ENCODE peak calls at places on chromosome 19, in ten cellular contexts. T, A, J, Y, D, G, L, O, C and W are unnamed samples.

GRCh38 chr19:29383696-29384095 is 142.1 kb upstream of the VSTM2B start:
- DNase-seq in T (no peak), A (peak), J (no peak), Y (no peak), D (no peak), G (peak), L (no peak), O (no peak), C (no peak), W (no peak)

GRCh38 chr19:8148410-8149231 is 771 bp downstream of the FBN3 start:
- DNase-seq in T (no peak), A (no peak), J (no peak), Y (peak), D (no peak), G (no peak), L (peak), O (no peak), C (no peak), W (peak)

GRCh38 chr19:34597596-34597995 is 79.4 kb downstream of the SCGB2B2 start:
- DNase-seq in T (no peak), A (no peak), J (no peak), Y (no peak), D (no peak), G (no peak), L (no peak), O (no peak), C (no peak), W (no peak)

GRCh38 chr19:8209965-8210659 is 942 bp downstream of the CERS4 start:
- DNase-seq in T (no peak), A (no peak), J (no peak), Y (no peak), D (peak), G (no peak), L (no peak), O (no peak), C (no peak), W (peak)

GRCh38 chr19:14003279-14004051 is 2.7 kb downstream of the RFX1 start:
- DNase-seq in T (peak), A (no peak), J (no peak), Y (no peak), D (no peak), G (no peak), L (no peak), O (no peak), C (no peak), W (no peak)

GRCh38 chr19:973726-974563 is 10.2 kb upstream of the WDR18 start:
- DNase-seq in T (no peak), A (no peak), J (no peak), Y (no peak), D (no peak), G (no peak), L (no peak), O (no peak), C (no peak), W (no peak)

GRCh38 chr19:21115430-21115829 is 26.4 kb upstream of the ZNF431 start:
- DNase-seq in T (no peak), A (no peak), J (no peak), Y (no peak), D (no peak), G (no peak), L (no peak), O (no peak), C (no peak), W (no peak)

GRCh38 chr19:45515807-45516401 is 8.6 kb downstream of the VASP start:
- DNase-seq in T (no peak), A (no peak), J (no peak), Y (no peak), D (no peak), G (no peak), L (no peak), O (no peak), C (no peak), W (no peak)

GRCh38 chr19:35029737-35030256 is 473 bp upstream of the SCN1B start:
- DNase-seq in T (no peak), A (no peak), J (no peak), Y (no peak), D (no peak), G (no peak), L (peak), O (no peak), C (no peak), W (peak)

GRCh38 chr19:33329727-33330126 is 27.4 kb upstream of the CEBPA start:
- DNase-seq in T (no peak), A (no peak), J (peak), Y (no peak), D (no peak), G (no peak), L (no peak), O (no peak), C (no peak), W (no peak)

GRCh38 chr19:43507880-43508279 is 3.3 kb upstream of the PHLDB3 start:
- DNase-seq in T (no peak), A (no peak), J (no peak), Y (no peak), D (no peak), G (no peak), L (no peak), O (no peak), C (no peak), W (no peak)

GRCh38 chr19:45767881-45768643 is 990 bp downstream of the SIX5 start:
- DNase-seq in T (peak), A (peak), J (peak), Y (peak), D (no peak), G (peak), L (peak), O (peak), C (no peak), W (peak)

GRCh38 chr19:33252418-33252962 is 26.8 kb upstream of the SLC7A10 start:
- DNase-seq in T (no peak), A (no peak), J (no peak), Y (no peak), D (no peak), G (no peak), L (no peak), O (no peak), C (no peak), W (no peak)

GRCh38 chr19:343941-344624 is 513 bp downstream of the MIER2 start:
- DNase-seq in T (peak), A (no peak), J (no peak), Y (no peak), D (no peak), G (peak), L (peak), O (no peak), C (peak), W (peak)

GRCh38 chr19:11204943-11205349 is 7.6 kb upstream of the KANK2 start:
- DNase-seq in T (no peak), A (no peak), J (peak), Y (peak), D (no peak), G (peak), L (peak), O (no peak), C (no peak), W (no peak)

GRCh38 chr19:47755762-47756626 is 10.6 kb downstream of the NOP53 start:
- DNase-seq in T (no peak), A (no peak), J (no peak), Y (no peak), D (no peak), G (no peak), L (no peak), O (no peak), C (no peak), W (no peak)

GRCh38 chr19:29581398-29581797 is 24.7 kb upstream of the POP4 start:
- DNase-seq in T (no peak), A (no peak), J (no peak), Y (no peak), D (no peak), G (no peak), L (no peak), O (no peak), C (no peak), W (no peak)

GRCh38 chr19:20999731-21000352 is 20.6 kb upstream of the ZNF430 start:
- DNase-seq in T (peak), A (peak), J (no peak), Y (peak), D (peak), G (peak), L (peak), O (peak), C (peak), W (peak)

GRCh38 chr19:1468274-1469199 is 10.5 kb downstream of the C19orf25 start:
- DNase-seq in T (peak), A (no peak), J (peak), Y (peak), D (no peak), G (no peak), L (no peak), O (peak), C (no peak), W (no peak)

GRCh38 chr19:23403581-23404324 is 8.5 kb upstream of the ZNF91 start:
- DNase-seq in T (no peak), A (no peak), J (no peak), Y (no peak), D (no peak), G (no peak), L (no peak), O (no peak), C (no peak), W (no peak)

GRCh38 chr19:30744741-30745475 is 372.7 kb downstream of the ZNF536 start:
- DNase-seq in T (no peak), A (no peak), J (no peak), Y (no peak), D (no peak), G (no peak), L (no peak), O (no peak), C (no peak), W (no peak)

GRCh38 chr19:42412223-42412622 is 15.0 kb downstream of the LIPE start:
- DNase-seq in T (no peak), A (no peak), J (no peak), Y (no peak), D (no peak), G (no peak), L (peak), O (no peak), C (no peak), W (peak)

GRCh38 chr19:42282810-42283247 is 13.8 kb downstream of the CIC start:
- DNase-seq in T (no peak), A (no peak), J (no peak), Y (no peak), D (no peak), G (peak), L (no peak), O (no peak), C (no peak), W (no peak)

GRCh38 chr19:51948979-51949378 is 21.7 kb downstream of the ZNF613 start:
- DNase-seq in T (no peak), A (no peak), J (no peak), Y (no peak), D (peak), G (no peak), L (peak), O (peak), C (no peak), W (peak)

GRCh38 chr19:2691951-2692350 is 10.5 kb downstream of the GNG7 start:
- DNase-seq in T (no peak), A (no peak), J (no peak), Y (no peak), D (no peak), G (no peak), L (no peak), O (no peak), C (no peak), W (no peak)

GRCh38 chr19:45585158-45585577 is 566 bp upstream of the OPA3 start:
- DNase-seq in T (no peak), A (no peak), J (no peak), Y (no peak), D (no peak), G (no peak), L (no peak), O (no peak), C (no peak), W (no peak)

GRCh38 chr19:14089662-14090508 is 666 bp downstream of the SAMD1 start:
- DNase-seq in T (peak), A (peak), J (peak), Y (peak), D (peak), G (no peak), L (peak), O (peak), C (peak), W (peak)

GRCh38 chr19:45025264-45025663 is 13.6 kb upstream of the CLASRP start:
- DNase-seq in T (no peak), A (no peak), J (no peak), Y (no peak), D (no peak), G (no peak), L (no peak), O (no peak), C (no peak), W (no peak)

GRCh38 chr19:11324079-11324661 is 15.3 kb downstream of the RAB3D start:
- DNase-seq in T (peak), A (peak), J (peak), Y (peak), D (peak), G (peak), L (peak), O (peak), C (peak), W (no peak)

GRCh38 chr19:44371815-44372480 is 15.5 kb upstream of the ZNF112 start:
- DNase-seq in T (no peak), A (no peak), J (no peak), Y (no peak), D (no peak), G (no peak), L (no peak), O (no peak), C (no peak), W (no peak)

GRCh38 chr19:52142001-52142595 is 2.4 kb upstream of the ZNF616 start:
- DNase-seq in T (no peak), A (no peak), J (no peak), Y (peak), D (no peak), G (no peak), L (no peak), O (no peak), C (peak), W (no peak)

GRCh38 chr19:28577199-28577598 is 635.8 kb downstream of the UQCRFS1 start:
- DNase-seq in T (peak), A (no peak), J (no peak), Y (no peak), D (no peak), G (no peak), L (no peak), O (no peak), C (no peak), W (no peak)

GRCh38 chr19:33407140-33407551 is 33.6 kb downstream of the CEBPG start:
- DNase-seq in T (no peak), A (no peak), J (no peak), Y (no peak), D (no peak), G (no peak), L (no peak), O (no peak), C (no peak), W (no peak)

GRCh38 chr19:1469200-1469935 is 9.6 kb downstream of the C19orf25 start:
- DNase-seq in T (no peak), A (no peak), J (no peak), Y (peak), D (no peak), G (no peak), L (no peak), O (peak), C (no peak), W (no peak)

GRCh38 chr19:18423258-18424020 is 4.2 kb downstream of the SSBP4 start:
- DNase-seq in T (no peak), A (no peak), J (no peak), Y (no peak), D (no peak), G (no peak), L (no peak), O (no peak), C (no peak), W (no peak)

GRCh38 chr19:12779162-12779993 is 4.0 kb upstream of the HOOK2 start:
- DNase-seq in T (peak), A (peak), J (no peak), Y (peak), D (no peak), G (peak), L (peak), O (peak), C (no peak), W (peak)

GRCh38 chr19:45767410-45767880 is 1.6 kb downstream of the SIX5 start:
- DNase-seq in T (no peak), A (peak), J (no peak), Y (peak), D (no peak), G (peak), L (no peak), O (peak), C (peak), W (peak)

GRCh38 chr19:18292460-18292809 is 11.0 kb upstream of the JUND start:
- DNase-seq in T (no peak), A (no peak), J (peak), Y (no peak), D (no peak), G (no peak), L (no peak), O (no peak), C (peak), W (no peak)

GRCh38 chr19:19562665-19563347 is 24.7 kb downstream of the CILP2 start:
- DNase-seq in T (no peak), A (no peak), J (no peak), Y (no peak), D (no peak), G (no peak), L (no peak), O (no peak), C (no peak), W (no peak)
- TF ChIP-seq CTCF in T (no peak), A (no peak), J (no peak), Y (peak), D (no peak), G (no peak), L (no peak), O (no peak), C (no peak), W (peak)

DNA sequence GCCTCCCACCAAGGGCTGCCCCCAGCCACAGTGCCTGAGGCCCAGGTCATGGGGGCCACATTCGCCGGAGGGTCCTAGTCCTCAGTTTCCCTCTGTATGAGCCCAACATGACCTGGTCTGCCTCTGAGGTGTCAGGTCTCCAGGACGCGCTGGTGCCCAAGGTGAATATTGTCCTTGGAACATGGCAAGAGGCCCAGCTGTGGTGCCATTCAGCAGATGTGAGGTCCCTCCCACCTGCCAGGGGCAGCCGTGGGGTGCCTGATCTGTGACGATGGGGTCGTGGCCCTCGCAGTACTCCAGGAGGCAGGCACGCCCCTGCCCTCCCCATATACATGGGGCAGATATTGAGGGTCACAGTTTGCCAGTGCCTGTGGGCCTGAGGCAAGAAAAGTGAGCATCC is 151.9 kb downstream of the KDM4B start:
- DNase-seq in T (no peak), A (no peak), J (no peak), Y (no peak), D (no peak), G (no peak), L (no peak), O (no peak), C (no peak), W (no peak)
- H3K27ac ChIP-seq in T (no peak), A (no peak), J (no peak), Y (no peak), D (peak), G (no peak), L (no peak), O (no peak), C (no peak), W (no peak)

GRCh38 chr19:5542665-5543064 is 25.1 kb downstream of the TINCR start:
- DNase-seq in T (no peak), A (no peak), J (no peak), Y (no peak), D (no peak), G (no peak), L (peak), O (no peak), C (no peak), W (peak)
- TF ChIP-seq CTCF in T (no peak), A (no peak), J (no peak), Y (peak), D (no peak), G (no peak), L (no peak), O (no peak), C (no peak), W (peak)

GRCh38 chr19:48968813-48969218 is 3.7 kb downstream of the FTL start:
- DNase-seq in T (no peak), A (no peak), J (no peak), Y (no peak), D (no peak), G (peak), L (no peak), O (no peak), C (no peak), W (no peak)
- H3K27ac ChIP-seq in T (no peak), A (no peak), J (no peak), Y (no peak), D (no peak), G (peak), L (no peak), O (peak), C (peak), W (no peak)

GRCh38 chr19:50794074-50794777 is 4.0 kb downstream of the ACP4 start:
- DNase-seq in T (peak), A (no peak), J (peak), Y (peak), D (no peak), G (no peak), L (peak), O (no peak), C (no peak), W (peak)

GRCh38 chr19:50795665-50796073 is 5.5 kb downstream of the ACP4 start:
- DNase-seq in T (peak), A (no peak), J (peak), Y (no peak), D (no peak), G (no peak), L (no peak), O (no peak), C (no peak), W (no peak)

GRCh38 chr19:50796128-50796633 is 6.0 kb downstream of the ACP4 start:
- DNase-seq in T (peak), A (no peak), J (peak), Y (peak), D (no peak), G (no peak), L (peak), O (no peak), C (no peak), W (peak)

GRCh38 chr19:50793558-50794065 is 3.4 kb downstream of the ACP4 start:
- DNase-seq in T (no peak), A (no peak), J (no peak), Y (peak), D (no peak), G (no peak), L (peak), O (no peak), C (no peak), W (peak)

GRCh38 chr19:50794778-50795664 is 4.8 kb downstream of the ACP4 start:
- DNase-seq in T (peak), A (no peak), J (peak), Y (peak), D (no peak), G (no peak), L (peak), O (no peak), C (no peak), W (peak)
- TF ChIP-seq CTCF in T (peak), A (no peak), J (peak), Y (peak), D (no peak), G (no peak), L (peak), O (no peak), C (no peak), W (peak)

GRCh38 chr19:5950744-5951143 is 27.2 kb downstream of the RANBP3 start:
- DNase-seq in T (peak), A (no peak), J (no peak), Y (no peak), D (no peak), G (no peak), L (no peak), O (no peak), C (no peak), W (no peak)
- H3K27ac ChIP-seq in T (peak), A (peak), J (no peak), Y (no peak), D (peak), G (peak), L (no peak), O (no peak), C (no peak), W (no peak)

GRCh38 chr19:38851622-38852230 is 1.9 kb upstream of the HNRNPL start:
- DNase-seq in T (peak), A (peak), J (peak), Y (peak), D (peak), G (peak), L (peak), O (peak), C (peak), W (peak)
- TF ChIP-seq CTCF in T (no peak), A (no peak), J (no peak), Y (no peak), D (no peak), G (no peak), L (no peak), O (no peak), C (no peak), W (no peak)

DNA sequence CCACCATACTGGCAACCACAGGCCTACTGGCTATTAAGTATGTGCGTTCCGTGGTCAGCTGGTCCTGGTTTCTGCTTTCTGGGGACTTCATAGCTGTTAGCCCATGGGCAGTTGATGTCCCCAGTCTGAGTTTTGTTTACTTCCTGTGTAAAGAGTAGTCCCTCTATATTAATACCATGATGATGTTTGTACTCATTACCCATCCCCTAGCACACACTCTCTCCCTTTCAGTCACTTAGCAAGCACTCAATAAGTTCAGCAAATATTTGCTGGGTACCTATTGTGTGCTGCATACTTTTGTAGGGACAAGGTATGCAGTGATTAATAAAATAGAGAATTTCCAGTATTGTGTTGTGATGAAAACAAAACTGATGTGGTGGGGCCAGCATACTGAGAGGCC is 6.4 kb upstream of the MIA start:
- DNase-seq in T (no peak), A (no peak), J (no peak), Y (no peak), D (no peak), G (no peak), L (no peak), O (no peak), C (no peak), W (no peak)
- H3K27ac ChIP-seq in T (no peak), A (no peak), J (no peak), Y (no peak), D (no peak), G (no peak), L (no peak), O (no peak), C (peak), W (no peak)

GRCh38 chr19:4057913-4058695 is 8.6 kb downstream of the ZBTB7A start:
- DNase-seq in T (no peak), A (peak), J (peak), Y (peak), D (no peak), G (peak), L (no peak), O (peak), C (peak), W (peak)
- TF ChIP-seq CTCF in T (no peak), A (peak), J (no peak), Y (peak), D (no peak), G (no peak), L (peak), O (no peak), C (no peak), W (no peak)